ENCODE peak calls at places on chromosomes 1 and 21, in ten cellular contexts. One of them, this sample, is unnamed.
A peak's percentile ranks its signal among the peaks of the same experiment; 100 is the strongest.

GRCh38 chr21:27426196-27426595 is 459.3 kb upstream of the ADAMTS5 start:
- DNase-seq in H1: no peak
- DNase-seq in sigmoid colon: no peak
- DNase-seq in A549: no peak
- DNase-seq in heart left ventricle: no peak
- DNase-seq in esophagus squamous epithelium: no peak
- DNase-seq in suprapubic skin: no peak
- DNase-seq in right lobe of liver: no peak
- DNase-seq in NB4: no peak
- DNase-seq in upper lobe of left lung: no peak
- DNase-seq in this sample: no peak

GRCh38 chr1:2554621-2555387 is 1.4 kb upstream of the TNFRSF14 start:
- DNase-seq in H1: no peak
- DNase-seq in sigmoid colon: no peak
- DNase-seq in A549: no peak
- DNase-seq in heart left ventricle: no peak
- DNase-seq in esophagus squamous epithelium: no peak
- DNase-seq in suprapubic skin: no peak
- DNase-seq in right lobe of liver: peak; percentile 68
- DNase-seq in NB4: peak; percentile 65
- DNase-seq in upper lobe of left lung: no peak
- DNase-seq in this sample: peak; percentile 62

GRCh38 chr1:46522184-46522968 is 29.1 kb downstream of the KNCN start:
- DNase-seq in H1: no peak
- DNase-seq in sigmoid colon: no peak
- DNase-seq in A549: peak; percentile 53
- DNase-seq in heart left ventricle: no peak
- DNase-seq in esophagus squamous epithelium: no peak
- DNase-seq in suprapubic skin: peak; percentile 80
- DNase-seq in right lobe of liver: no peak
- DNase-seq in NB4: peak; percentile 85
- DNase-seq in upper lobe of left lung: peak; percentile 71
- DNase-seq in this sample: peak; percentile 91

GRCh38 chr1:15173863-15174614 is 20.5 kb downstream of the TMEM51 start:
- DNase-seq in H1: no peak
- DNase-seq in sigmoid colon: no peak
- DNase-seq in A549: no peak
- DNase-seq in heart left ventricle: no peak
- DNase-seq in esophagus squamous epithelium: no peak
- DNase-seq in suprapubic skin: no peak
- DNase-seq in right lobe of liver: no peak
- DNase-seq in NB4: no peak
- DNase-seq in upper lobe of left lung: no peak
- DNase-seq in this sample: no peak

GRCh38 chr1:67052741-67053534 is 1.0 kb downstream of the SLC35D1 start:
- DNase-seq in H1: no peak
- DNase-seq in sigmoid colon: peak; percentile 69
- DNase-seq in A549: peak; percentile 15
- DNase-seq in heart left ventricle: peak; percentile 28
- DNase-seq in esophagus squamous epithelium: peak; percentile 0
- DNase-seq in suprapubic skin: peak; percentile 72
- DNase-seq in right lobe of liver: peak; percentile 59
- DNase-seq in NB4: peak; percentile 58
- DNase-seq in upper lobe of left lung: peak; percentile 45
- DNase-seq in this sample: peak; percentile 62

GRCh38 chr1:145690587-145691558 is 16.3 kb downstream of the PDZK1 start:
- DNase-seq in H1: no peak
- DNase-seq in sigmoid colon: no peak
- DNase-seq in A549: no peak
- DNase-seq in heart left ventricle: no peak
- DNase-seq in esophagus squamous epithelium: no peak
- DNase-seq in suprapubic skin: no peak
- DNase-seq in right lobe of liver: no peak
- DNase-seq in NB4: peak; percentile 21
- DNase-seq in upper lobe of left lung: no peak
- DNase-seq in this sample: peak; percentile 58

GRCh38 chr1:188986751-188987417 is 1490.8 kb downstream of the BRINP3 start:
- DNase-seq in H1: no peak
- DNase-seq in sigmoid colon: no peak
- DNase-seq in A549: no peak
- DNase-seq in heart left ventricle: no peak
- DNase-seq in esophagus squamous epithelium: no peak
- DNase-seq in suprapubic skin: no peak
- DNase-seq in right lobe of liver: no peak
- DNase-seq in NB4: no peak
- DNase-seq in upper lobe of left lung: no peak
- DNase-seq in this sample: no peak

GRCh38 chr1:43001434-43001833 is 42.8 kb upstream of the SLC2A1 start:
- DNase-seq in H1: no peak
- DNase-seq in sigmoid colon: no peak
- DNase-seq in A549: no peak
- DNase-seq in heart left ventricle: no peak
- DNase-seq in esophagus squamous epithelium: no peak
- DNase-seq in suprapubic skin: no peak
- DNase-seq in right lobe of liver: no peak
- DNase-seq in NB4: no peak
- DNase-seq in upper lobe of left lung: no peak
- DNase-seq in this sample: no peak

GRCh38 chr1:155466996-155467395 is 95.6 kb downstream of the ASH1L start:
- DNase-seq in H1: no peak
- DNase-seq in sigmoid colon: no peak
- DNase-seq in A549: peak; percentile 24
- DNase-seq in heart left ventricle: no peak
- DNase-seq in esophagus squamous epithelium: no peak
- DNase-seq in suprapubic skin: no peak
- DNase-seq in right lobe of liver: no peak
- DNase-seq in NB4: no peak
- DNase-seq in upper lobe of left lung: no peak
- DNase-seq in this sample: no peak

GRCh38 chr1:246329900-246330299 is 177.2 kb downstream of the SMYD3 start:
- DNase-seq in H1: no peak
- DNase-seq in sigmoid colon: no peak
- DNase-seq in A549: no peak
- DNase-seq in heart left ventricle: no peak
- DNase-seq in esophagus squamous epithelium: no peak
- DNase-seq in suprapubic skin: no peak
- DNase-seq in right lobe of liver: no peak
- DNase-seq in NB4: no peak
- DNase-seq in upper lobe of left lung: no peak
- DNase-seq in this sample: no peak

GRCh38 chr1:114320586-114320985 is 166.9 kb upstream of the SYT6 start:
- DNase-seq in H1: no peak
- DNase-seq in sigmoid colon: no peak
- DNase-seq in A549: no peak
- DNase-seq in heart left ventricle: no peak
- DNase-seq in esophagus squamous epithelium: no peak
- DNase-seq in suprapubic skin: no peak
- DNase-seq in right lobe of liver: no peak
- DNase-seq in NB4: no peak
- DNase-seq in upper lobe of left lung: no peak
- DNase-seq in this sample: no peak

GRCh38 chr1:19840228-19840627 is 25.1 kb upstream of the RNF186 start:
- DNase-seq in H1: no peak
- DNase-seq in sigmoid colon: no peak
- DNase-seq in A549: no peak
- DNase-seq in heart left ventricle: no peak
- DNase-seq in esophagus squamous epithelium: no peak
- DNase-seq in suprapubic skin: no peak
- DNase-seq in right lobe of liver: no peak
- DNase-seq in NB4: no peak
- DNase-seq in upper lobe of left lung: no peak
- DNase-seq in this sample: no peak

GRCh38 chr1:28553229-28553930 is 495 bp downstream of the TRNAU1AP start:
- DNase-seq in H1: no peak
- DNase-seq in sigmoid colon: peak; percentile 69
- DNase-seq in A549: no peak
- DNase-seq in heart left ventricle: peak; percentile 32
- DNase-seq in esophagus squamous epithelium: no peak
- DNase-seq in suprapubic skin: no peak
- DNase-seq in right lobe of liver: no peak
- DNase-seq in NB4: peak; percentile 62
- DNase-seq in upper lobe of left lung: peak; percentile 36
- DNase-seq in this sample: peak; percentile 70

GRCh38 chr1:54558434-54559030 is 10.5 kb downstream of the ACOT11 start:
- DNase-seq in H1: no peak
- DNase-seq in sigmoid colon: no peak
- DNase-seq in A549: no peak
- DNase-seq in heart left ventricle: no peak
- DNase-seq in esophagus squamous epithelium: no peak
- DNase-seq in suprapubic skin: peak; percentile 30
- DNase-seq in right lobe of liver: no peak
- DNase-seq in NB4: no peak
- DNase-seq in upper lobe of left lung: no peak
- DNase-seq in this sample: no peak

GRCh38 chr1:54557956-54558355 is 9.9 kb downstream of the ACOT11 start:
- DNase-seq in H1: no peak
- DNase-seq in sigmoid colon: no peak
- DNase-seq in A549: no peak
- DNase-seq in heart left ventricle: no peak
- DNase-seq in esophagus squamous epithelium: no peak
- DNase-seq in suprapubic skin: no peak
- DNase-seq in right lobe of liver: no peak
- DNase-seq in NB4: peak; percentile 30
- DNase-seq in upper lobe of left lung: no peak
- DNase-seq in this sample: no peak

GRCh38 chr1:54559771-54560231 is 11.8 kb downstream of the ACOT11 start:
- DNase-seq in H1: no peak
- DNase-seq in sigmoid colon: peak; percentile 63
- DNase-seq in A549: no peak
- DNase-seq in heart left ventricle: peak; percentile 76
- DNase-seq in esophagus squamous epithelium: no peak
- DNase-seq in suprapubic skin: peak; percentile 39
- DNase-seq in right lobe of liver: no peak
- DNase-seq in NB4: no peak
- DNase-seq in upper lobe of left lung: no peak
- DNase-seq in this sample: no peak

GRCh38 chr1:54556110-54556509 is 8.1 kb downstream of the ACOT11 start:
- DNase-seq in H1: no peak
- DNase-seq in sigmoid colon: no peak
- DNase-seq in A549: no peak
- DNase-seq in heart left ventricle: no peak
- DNase-seq in esophagus squamous epithelium: no peak
- DNase-seq in suprapubic skin: no peak
- DNase-seq in right lobe of liver: no peak
- DNase-seq in NB4: no peak
- DNase-seq in upper lobe of left lung: no peak
- DNase-seq in this sample: no peak

GRCh38 chr1:54559111-54559548 is 11.1 kb downstream of the ACOT11 start:
- DNase-seq in H1: no peak
- DNase-seq in sigmoid colon: no peak
- DNase-seq in A549: no peak
- DNase-seq in heart left ventricle: no peak
- DNase-seq in esophagus squamous epithelium: no peak
- DNase-seq in suprapubic skin: peak; percentile 44
- DNase-seq in right lobe of liver: no peak
- DNase-seq in NB4: no peak
- DNase-seq in upper lobe of left lung: no peak
- DNase-seq in this sample: no peak
- TF ChIP-seq POLR2A in H1: no peak
- TF ChIP-seq POLR2A in sigmoid colon: no peak
- TF ChIP-seq POLR2A in A549: no peak
- TF ChIP-seq POLR2A in heart left ventricle: no peak
- TF ChIP-seq POLR2A in esophagus squamous epithelium: no peak
- TF ChIP-seq POLR2A in suprapubic skin: no peak
- TF ChIP-seq POLR2A in right lobe of liver: no peak
- TF ChIP-seq POLR2A in NB4: no peak
- TF ChIP-seq POLR2A in upper lobe of left lung: no peak
- TF ChIP-seq POLR2A in this sample: no peak

GRCh38 chr1:164891615-164892014 is 332.6 kb downstream of the PBX1 start:
- DNase-seq in H1: no peak
- DNase-seq in sigmoid colon: no peak
- DNase-seq in A549: peak; percentile 12
- DNase-seq in heart left ventricle: no peak
- DNase-seq in esophagus squamous epithelium: no peak
- DNase-seq in suprapubic skin: no peak
- DNase-seq in right lobe of liver: no peak
- DNase-seq in NB4: no peak
- DNase-seq in upper lobe of left lung: no peak
- DNase-seq in this sample: no peak
- TF ChIP-seq POLR2A in H1: no peak
- TF ChIP-seq POLR2A in sigmoid colon: no peak
- TF ChIP-seq POLR2A in A549: no peak
- TF ChIP-seq POLR2A in heart left ventricle: no peak
- TF ChIP-seq POLR2A in esophagus squamous epithelium: no peak
- TF ChIP-seq POLR2A in suprapubic skin: no peak
- TF ChIP-seq POLR2A in right lobe of liver: no peak
- TF ChIP-seq POLR2A in NB4: no peak
- TF ChIP-seq POLR2A in upper lobe of left lung: no peak
- TF ChIP-seq POLR2A in this sample: no peak

GRCh38 chr1:218345673-218346390 is 696 bp downstream of the TGFB2 start:
- DNase-seq in H1: no peak
- DNase-seq in sigmoid colon: peak; percentile 90
- DNase-seq in A549: peak; percentile 83
- DNase-seq in heart left ventricle: peak; percentile 68
- DNase-seq in esophagus squamous epithelium: no peak
- DNase-seq in suprapubic skin: peak; percentile 84
- DNase-seq in right lobe of liver: peak; percentile 67
- DNase-seq in NB4: peak; percentile 76
- DNase-seq in upper lobe of left lung: peak; percentile 43
- DNase-seq in this sample: peak; percentile 57
- TF ChIP-seq POLR2A in H1: peak; percentile 17
- TF ChIP-seq POLR2A in sigmoid colon: no peak
- TF ChIP-seq POLR2A in A549: peak; percentile 63
- TF ChIP-seq POLR2A in heart left ventricle: no peak
- TF ChIP-seq POLR2A in esophagus squamous epithelium: peak; percentile 28
- TF ChIP-seq POLR2A in suprapubic skin: no peak
- TF ChIP-seq POLR2A in right lobe of liver: peak; percentile 17
- TF ChIP-seq POLR2A in NB4: no peak
- TF ChIP-seq POLR2A in upper lobe of left lung: peak; percentile 4
- TF ChIP-seq POLR2A in this sample: no peak

GRCh38 chr1:210236840-210237409 is 4.3 kb downstream of the SERTAD4 start:
- DNase-seq in H1: no peak
- DNase-seq in sigmoid colon: peak; percentile 94
- DNase-seq in A549: no peak
- DNase-seq in heart left ventricle: peak; percentile 70
- DNase-seq in esophagus squamous epithelium: no peak
- DNase-seq in suprapubic skin: peak; percentile 67
- DNase-seq in right lobe of liver: no peak
- DNase-seq in NB4: no peak
- DNase-seq in upper lobe of left lung: no peak
- DNase-seq in this sample: no peak

GRCh38 chr1:210241121-210241520 is 8.5 kb downstream of the SERTAD4 start:
- DNase-seq in H1: no peak
- DNase-seq in sigmoid colon: no peak
- DNase-seq in A549: no peak
- DNase-seq in heart left ventricle: no peak
- DNase-seq in esophagus squamous epithelium: no peak
- DNase-seq in suprapubic skin: no peak
- DNase-seq in right lobe of liver: no peak
- DNase-seq in NB4: no peak
- DNase-seq in upper lobe of left lung: no peak
- DNase-seq in this sample: no peak

GRCh38 chr1:210237981-210238380 is 5.4 kb downstream of the SERTAD4 start:
- DNase-seq in H1: no peak
- DNase-seq in sigmoid colon: no peak
- DNase-seq in A549: no peak
- DNase-seq in heart left ventricle: no peak
- DNase-seq in esophagus squamous epithelium: no peak
- DNase-seq in suprapubic skin: no peak
- DNase-seq in right lobe of liver: no peak
- DNase-seq in NB4: no peak
- DNase-seq in upper lobe of left lung: no peak
- DNase-seq in this sample: no peak

GRCh38 chr1:210237514-210237913 is 4.9 kb downstream of the SERTAD4 start:
- DNase-seq in H1: no peak
- DNase-seq in sigmoid colon: no peak
- DNase-seq in A549: no peak
- DNase-seq in heart left ventricle: no peak
- DNase-seq in esophagus squamous epithelium: no peak
- DNase-seq in suprapubic skin: no peak
- DNase-seq in right lobe of liver: no peak
- DNase-seq in NB4: no peak
- DNase-seq in upper lobe of left lung: no peak
- DNase-seq in this sample: no peak

GRCh38 chr1:210239295-210240155 is 6.9 kb downstream of the SERTAD4 start:
- DNase-seq in H1: no peak
- DNase-seq in sigmoid colon: peak; percentile 79
- DNase-seq in A549: peak; percentile 51
- DNase-seq in heart left ventricle: no peak
- DNase-seq in esophagus squamous epithelium: no peak
- DNase-seq in suprapubic skin: no peak
- DNase-seq in right lobe of liver: no peak
- DNase-seq in NB4: peak; percentile 15
- DNase-seq in upper lobe of left lung: peak; percentile 65
- DNase-seq in this sample: no peak
- TF ChIP-seq POLR2A in H1: no peak
- TF ChIP-seq POLR2A in sigmoid colon: no peak
- TF ChIP-seq POLR2A in A549: no peak
- TF ChIP-seq POLR2A in heart left ventricle: no peak
- TF ChIP-seq POLR2A in esophagus squamous epithelium: no peak
- TF ChIP-seq POLR2A in suprapubic skin: no peak
- TF ChIP-seq POLR2A in right lobe of liver: no peak
- TF ChIP-seq POLR2A in NB4: no peak
- TF ChIP-seq POLR2A in upper lobe of left lung: no peak
- TF ChIP-seq POLR2A in this sample: no peak